ENCODE peak calls at places on chromosomes 13 and 19, in ten cellular contexts. One of them, this sample, is unnamed.
A peak's percentile ranks its signal among the peaks of the same experiment; 100 is the strongest.

GRCh38 chr13:84933797-84934196 is 865.4 kb downstream of the SLITRK6 start:
- DNase-seq in body of pancreas: no peak
- DNase-seq in stomach: no peak
- DNase-seq in esophagus squamous epithelium: no peak
- DNase-seq in thyroid gland: no peak
- DNase-seq in uterus: no peak
- DNase-seq in IMR-90: no peak
- DNase-seq in tibial nerve: no peak
- DNase-seq in vagina: no peak
- DNase-seq in adrenal gland: no peak
- DNase-seq in this sample: no peak

GRCh38 chr13:110305949-110306339 is 1.0 kb downstream of the COL4A1 start:
- DNase-seq in vagina: no peak
- DNase-seq in esophagus squamous epithelium: no peak
- DNase-seq in uterus: no peak
- DNase-seq in stomach: no peak
- DNase-seq in body of pancreas: no peak
- DNase-seq in thyroid gland: peak; percentile 48
- DNase-seq in tibial nerve: no peak
- DNase-seq in IMR-90: no peak
- DNase-seq in adrenal gland: no peak
- DNase-seq in this sample: no peak

GRCh38 chr19:1481224-1481892 is 2.3 kb upstream of the C19orf25 start:
- DNase-seq in tibial nerve: no peak
- DNase-seq in adrenal gland: peak; percentile 14
- DNase-seq in IMR-90: no peak
- DNase-seq in esophagus squamous epithelium: no peak
- DNase-seq in thyroid gland: no peak
- DNase-seq in vagina: no peak
- DNase-seq in uterus: no peak
- DNase-seq in body of pancreas: no peak
- DNase-seq in stomach: no peak
- DNase-seq in this sample: no peak

GRCh38 chr13:49895826-49896225 is 40.3 kb downstream of the SPRYD7 start:
- DNase-seq in uterus: no peak
- DNase-seq in vagina: no peak
- DNase-seq in adrenal gland: no peak
- DNase-seq in stomach: no peak
- DNase-seq in body of pancreas: no peak
- DNase-seq in esophagus squamous epithelium: no peak
- DNase-seq in tibial nerve: no peak
- DNase-seq in thyroid gland: no peak
- DNase-seq in IMR-90: no peak
- DNase-seq in this sample: no peak

GRCh38 chr13:102569488-102569887 is 27.3 kb upstream of the TPP2 start:
- DNase-seq in stomach: no peak
- DNase-seq in vagina: no peak
- DNase-seq in IMR-90: peak; percentile 69
- DNase-seq in tibial nerve: no peak
- DNase-seq in uterus: no peak
- DNase-seq in adrenal gland: no peak
- DNase-seq in thyroid gland: no peak
- DNase-seq in body of pancreas: no peak
- DNase-seq in esophagus squamous epithelium: no peak
- DNase-seq in this sample: no peak

GRCh38 chr13:72645521-72645920 is 81.9 kb downstream of the MZT1 start:
- DNase-seq in IMR-90: no peak
- DNase-seq in tibial nerve: no peak
- DNase-seq in uterus: no peak
- DNase-seq in thyroid gland: no peak
- DNase-seq in esophagus squamous epithelium: no peak
- DNase-seq in adrenal gland: no peak
- DNase-seq in vagina: no peak
- DNase-seq in body of pancreas: no peak
- DNase-seq in stomach: no peak
- DNase-seq in this sample: no peak

GRCh38 chr19:2922987-2923386 is 21.8 kb downstream of the ZNF77 start:
- DNase-seq in IMR-90: peak; percentile 9
- DNase-seq in esophagus squamous epithelium: no peak
- DNase-seq in stomach: no peak
- DNase-seq in body of pancreas: peak; percentile 81
- DNase-seq in adrenal gland: no peak
- DNase-seq in tibial nerve: no peak
- DNase-seq in uterus: no peak
- DNase-seq in vagina: no peak
- DNase-seq in thyroid gland: peak; percentile 49
- DNase-seq in this sample: no peak

GRCh38 chr13:34833562-34834182 is 108.4 kb upstream of the NBEA start:
- DNase-seq in IMR-90: peak; percentile 2
- DNase-seq in esophagus squamous epithelium: no peak
- DNase-seq in stomach: no peak
- DNase-seq in uterus: no peak
- DNase-seq in adrenal gland: no peak
- DNase-seq in thyroid gland: no peak
- DNase-seq in vagina: no peak
- DNase-seq in body of pancreas: no peak
- DNase-seq in tibial nerve: no peak
- DNase-seq in this sample: no peak

GRCh38 chr13:32086366-32086765 is 54.8 kb downstream of the FRY start:
- DNase-seq in thyroid gland: no peak
- DNase-seq in tibial nerve: no peak
- DNase-seq in vagina: no peak
- DNase-seq in stomach: no peak
- DNase-seq in body of pancreas: no peak
- DNase-seq in esophagus squamous epithelium: no peak
- DNase-seq in IMR-90: peak; percentile 31
- DNase-seq in adrenal gland: no peak
- DNase-seq in uterus: peak; percentile 30
- DNase-seq in this sample: no peak

GRCh38 chr13:109331898-109332297 is 454.5 kb downstream of the IRS2 start:
- DNase-seq in esophagus squamous epithelium: no peak
- DNase-seq in IMR-90: peak; percentile 89
- DNase-seq in adrenal gland: no peak
- DNase-seq in body of pancreas: peak; percentile 13
- DNase-seq in tibial nerve: no peak
- DNase-seq in thyroid gland: peak; percentile 16
- DNase-seq in stomach: no peak
- DNase-seq in uterus: no peak
- DNase-seq in vagina: no peak
- DNase-seq in this sample: no peak

GRCh38 chr19:28403698-28404099 is 809.3 kb downstream of the UQCRFS1 start:
- DNase-seq in uterus: no peak
- DNase-seq in IMR-90: no peak
- DNase-seq in esophagus squamous epithelium: no peak
- DNase-seq in tibial nerve: no peak
- DNase-seq in adrenal gland: no peak
- DNase-seq in stomach: no peak
- DNase-seq in vagina: no peak
- DNase-seq in body of pancreas: no peak
- DNase-seq in thyroid gland: no peak
- DNase-seq in this sample: no peak

GRCh38 chr19:23402388-23402787 is 7.1 kb upstream of the ZNF91 start:
- DNase-seq in tibial nerve: no peak
- DNase-seq in body of pancreas: no peak
- DNase-seq in IMR-90: no peak
- DNase-seq in uterus: no peak
- DNase-seq in thyroid gland: no peak
- DNase-seq in stomach: no peak
- DNase-seq in adrenal gland: no peak
- DNase-seq in vagina: peak; percentile 64
- DNase-seq in esophagus squamous epithelium: no peak
- DNase-seq in this sample: no peak

GRCh38 chr19:23401086-23401485 is 5.8 kb upstream of the ZNF91 start:
- DNase-seq in body of pancreas: no peak
- DNase-seq in vagina: no peak
- DNase-seq in IMR-90: no peak
- DNase-seq in thyroid gland: no peak
- DNase-seq in stomach: no peak
- DNase-seq in esophagus squamous epithelium: no peak
- DNase-seq in uterus: no peak
- DNase-seq in tibial nerve: no peak
- DNase-seq in adrenal gland: no peak
- DNase-seq in this sample: no peak

GRCh38 chr19:23403024-23403423 is 7.8 kb upstream of the ZNF91 start:
- DNase-seq in esophagus squamous epithelium: no peak
- DNase-seq in IMR-90: no peak
- DNase-seq in tibial nerve: no peak
- DNase-seq in uterus: no peak
- DNase-seq in stomach: no peak
- DNase-seq in thyroid gland: no peak
- DNase-seq in adrenal gland: no peak
- DNase-seq in body of pancreas: no peak
- DNase-seq in vagina: no peak
- DNase-seq in this sample: no peak

GRCh38 chr19:23404676-23405075 is 9.4 kb upstream of the ZNF91 start:
- DNase-seq in esophagus squamous epithelium: no peak
- DNase-seq in adrenal gland: no peak
- DNase-seq in IMR-90: no peak
- DNase-seq in tibial nerve: no peak
- DNase-seq in body of pancreas: no peak
- DNase-seq in thyroid gland: no peak
- DNase-seq in stomach: no peak
- DNase-seq in vagina: no peak
- DNase-seq in uterus: no peak
- DNase-seq in this sample: no peak

GRCh38 chr19:23403581-23404324 is 8.5 kb upstream of the ZNF91 start:
- DNase-seq in thyroid gland: no peak
- DNase-seq in stomach: no peak
- DNase-seq in esophagus squamous epithelium: no peak
- DNase-seq in adrenal gland: no peak
- DNase-seq in uterus: no peak
- DNase-seq in IMR-90: no peak
- DNase-seq in body of pancreas: peak; percentile 71
- DNase-seq in vagina: peak; percentile 43
- DNase-seq in tibial nerve: no peak
- DNase-seq in this sample: no peak
- TF ChIP-seq POLR2A in thyroid gland: no peak
- TF ChIP-seq POLR2A in stomach: no peak
- TF ChIP-seq POLR2A in esophagus squamous epithelium: no peak
- TF ChIP-seq POLR2A in adrenal gland: no peak
- TF ChIP-seq POLR2A in uterus: no peak
- TF ChIP-seq POLR2A in IMR-90: no peak
- TF ChIP-seq POLR2A in body of pancreas: no peak
- TF ChIP-seq POLR2A in vagina: no peak
- TF ChIP-seq POLR2A in tibial nerve: no peak
- TF ChIP-seq POLR2A in this sample: no peak

GRCh38 chr19:19103167-19103566 is 35.1 kb downstream of the TMEM161A start:
- DNase-seq in tibial nerve: no peak
- DNase-seq in thyroid gland: peak; percentile 45
- DNase-seq in esophagus squamous epithelium: no peak
- DNase-seq in body of pancreas: no peak
- DNase-seq in adrenal gland: no peak
- DNase-seq in IMR-90: no peak
- DNase-seq in stomach: no peak
- DNase-seq in vagina: no peak
- DNase-seq in uterus: no peak
- DNase-seq in this sample: peak; percentile 37

GRCh38 chr19:19106061-19106551 is 32.2 kb downstream of the TMEM161A start:
- DNase-seq in stomach: no peak
- DNase-seq in uterus: peak; percentile 36
- DNase-seq in adrenal gland: peak; percentile 49
- DNase-seq in esophagus squamous epithelium: no peak
- DNase-seq in IMR-90: no peak
- DNase-seq in vagina: no peak
- DNase-seq in body of pancreas: no peak
- DNase-seq in tibial nerve: no peak
- DNase-seq in thyroid gland: peak; percentile 91
- DNase-seq in this sample: peak; percentile 46

GRCh38 chr19:19101540-19101939 is 36.7 kb downstream of the TMEM161A start:
- DNase-seq in tibial nerve: no peak
- DNase-seq in thyroid gland: no peak
- DNase-seq in uterus: no peak
- DNase-seq in esophagus squamous epithelium: no peak
- DNase-seq in adrenal gland: no peak
- DNase-seq in body of pancreas: no peak
- DNase-seq in vagina: no peak
- DNase-seq in IMR-90: no peak
- DNase-seq in stomach: no peak
- DNase-seq in this sample: peak; percentile 93

GRCh38 chr19:19107663-19108062 is 30.6 kb downstream of the TMEM161A start:
- DNase-seq in uterus: no peak
- DNase-seq in esophagus squamous epithelium: no peak
- DNase-seq in IMR-90: no peak
- DNase-seq in tibial nerve: no peak
- DNase-seq in thyroid gland: no peak
- DNase-seq in stomach: no peak
- DNase-seq in body of pancreas: no peak
- DNase-seq in vagina: no peak
- DNase-seq in adrenal gland: no peak
- DNase-seq in this sample: no peak

GRCh38 chr19:19105365-19106060 is 32.8 kb downstream of the TMEM161A start:
- DNase-seq in tibial nerve: no peak
- DNase-seq in thyroid gland: peak; percentile 86
- DNase-seq in esophagus squamous epithelium: no peak
- DNase-seq in body of pancreas: peak; percentile 34
- DNase-seq in adrenal gland: peak; percentile 73
- DNase-seq in stomach: peak; percentile 51
- DNase-seq in IMR-90: no peak
- DNase-seq in uterus: peak; percentile 84
- DNase-seq in vagina: no peak
- DNase-seq in this sample: no peak
- TF ChIP-seq POLR2A in tibial nerve: no peak
- TF ChIP-seq POLR2A in thyroid gland: no peak
- TF ChIP-seq POLR2A in esophagus squamous epithelium: no peak
- TF ChIP-seq POLR2A in body of pancreas: no peak
- TF ChIP-seq POLR2A in adrenal gland: no peak
- TF ChIP-seq POLR2A in stomach: no peak
- TF ChIP-seq POLR2A in IMR-90: no peak
- TF ChIP-seq POLR2A in uterus: peak; percentile 41
- TF ChIP-seq POLR2A in vagina: no peak
- TF ChIP-seq POLR2A in this sample: no peak

GRCh38 chr19:50344661-50345318 is 15.6 kb upstream of the KCNC3 start:
- DNase-seq in body of pancreas: no peak
- DNase-seq in IMR-90: no peak
- DNase-seq in esophagus squamous epithelium: no peak
- DNase-seq in vagina: no peak
- DNase-seq in uterus: no peak
- DNase-seq in stomach: no peak
- DNase-seq in adrenal gland: no peak
- DNase-seq in tibial nerve: no peak
- DNase-seq in thyroid gland: no peak
- DNase-seq in this sample: no peak
- TF ChIP-seq POLR2A in body of pancreas: no peak
- TF ChIP-seq POLR2A in IMR-90: no peak
- TF ChIP-seq POLR2A in esophagus squamous epithelium: no peak
- TF ChIP-seq POLR2A in vagina: no peak
- TF ChIP-seq POLR2A in uterus: no peak
- TF ChIP-seq POLR2A in stomach: no peak
- TF ChIP-seq POLR2A in adrenal gland: no peak
- TF ChIP-seq POLR2A in tibial nerve: no peak
- TF ChIP-seq POLR2A in thyroid gland: no peak
- TF ChIP-seq POLR2A in this sample: no peak

DNA sequence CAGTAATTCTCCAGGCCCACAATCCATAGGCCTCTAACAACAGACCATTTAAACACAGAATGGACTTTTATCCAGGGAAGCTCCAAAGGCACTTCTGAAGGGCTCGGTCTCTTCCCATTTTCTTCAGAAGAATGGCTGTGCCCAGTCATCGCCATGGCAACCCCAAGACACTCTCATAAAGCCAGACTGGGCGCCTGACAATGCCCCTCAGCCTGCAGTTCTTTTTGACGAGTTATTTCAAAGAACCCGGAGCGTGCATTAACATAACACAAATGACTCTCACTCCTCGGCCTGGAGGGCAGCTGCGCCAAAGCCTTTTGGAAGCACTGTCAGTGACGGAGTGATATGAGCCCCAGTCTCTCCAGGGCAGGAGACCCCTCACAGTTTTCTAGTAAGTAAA is 61.0 kb downstream of the RASA3 start:
- DNase-seq in IMR-90: no peak
- DNase-seq in body of pancreas: no peak
- DNase-seq in tibial nerve: peak; percentile 9
- DNase-seq in stomach: no peak
- DNase-seq in vagina: no peak
- DNase-seq in esophagus squamous epithelium: no peak
- DNase-seq in adrenal gland: no peak
- DNase-seq in thyroid gland: peak; percentile 66
- DNase-seq in uterus: peak; percentile 16
- DNase-seq in this sample: no peak
- TF ChIP-seq POLR2A in IMR-90: no peak
- TF ChIP-seq POLR2A in body of pancreas: no peak
- TF ChIP-seq POLR2A in tibial nerve: no peak
- TF ChIP-seq POLR2A in stomach: no peak
- TF ChIP-seq POLR2A in vagina: no peak
- TF ChIP-seq POLR2A in esophagus squamous epithelium: no peak
- TF ChIP-seq POLR2A in adrenal gland: no peak
- TF ChIP-seq POLR2A in thyroid gland: no peak
- TF ChIP-seq POLR2A in uterus: no peak
- TF ChIP-seq POLR2A in this sample: no peak